ENCODE peak calls at places on chromosomes 12 and 14, in eight cellular contexts. P is breast epithelium; K is activated CD4-positive, CD25-positive, alpha-beta regulatory T cell treated with anti-CD3 and anti-CD28 coated beads, Interleukin-2, amount 50 U/mL, for 72 hours; W is GM12892; Z is ovary; X is NCI-H460; O is CD8-positive, alpha-beta memory T cell; F is ACHN. D is an unnamed sample.

GRCh38 chr12:32516230-32516629 is 116.9 kb downstream of the FGD4 start:
- DNase-seq in P (no peak), K (no peak), W (no peak), Z (no peak), X (no peak), O (no peak), F (no peak), D (no peak)

GRCh38 chr12:122471324-122472226 is 29.2 kb downstream of the ZCCHC8 start:
- DNase-seq in P (no peak), K (no peak), W (no peak), Z (no peak), X (peak), O (peak), F (peak), D (no peak)

GRCh38 chr12:71800177-71800576 is 39.4 kb upstream of the TBC1D15 start:
- DNase-seq in P (no peak), K (no peak), W (no peak), Z (no peak), X (no peak), O (no peak), F (no peak), D (no peak)

GRCh38 chr14:37992489-37992888 is 215.2 kb upstream of the SSTR1 start:
- DNase-seq in P (no peak), K (no peak), W (no peak), Z (no peak), X (no peak), O (no peak), F (no peak), D (no peak)

GRCh38 chr14:26448181-26448855 is 149.5 kb downstream of the NOVA1 start:
- DNase-seq in P (no peak), K (no peak), W (no peak), Z (no peak), X (no peak), O (no peak), F (no peak), D (no peak)

GRCh38 chr14:71328183-71328582 is 420.9 kb downstream of the PCNX1 start:
- DNase-seq in P (no peak), K (no peak), W (no peak), Z (no peak), X (no peak), O (no peak), F (no peak), D (no peak)

GRCh38 chr14:66015046-66015780 is 471.0 kb upstream of the CCDC196 start:
- DNase-seq in P (no peak), K (no peak), W (no peak), Z (no peak), X (no peak), O (no peak), F (no peak), D (no peak)

GRCh38 chr12:21891763-21892217 is 49.4 kb downstream of the ABCC9 start:
- DNase-seq in P (no peak), K (no peak), W (no peak), Z (peak), X (no peak), O (no peak), F (no peak), D (peak)

GRCh38 chr12:15534322-15534721 is 212.0 kb downstream of the PTPRO start:
- DNase-seq in P (no peak), K (no peak), W (no peak), Z (no peak), X (no peak), O (peak), F (peak), D (no peak)

GRCh38 chr14:60250318-60251035 is 1.5 kb downstream of the PPM1A start:
- DNase-seq in P (no peak), K (no peak), W (no peak), Z (no peak), X (no peak), O (no peak), F (peak), D (no peak)

GRCh38 chr12:109109756-109110350 is 6.5 kb upstream of the ACACB start:
- DNase-seq in P (no peak), K (no peak), W (no peak), Z (no peak), X (no peak), O (no peak), F (no peak), D (no peak)

GRCh38 chr12:12717586-12718381 is 616 bp downstream of the CDKN1B start:
- DNase-seq in P (no peak), K (peak), W (no peak), Z (peak), X (no peak), O (peak), F (peak), D (peak)

GRCh38 chr12:1668833-1669543 is 21.9 kb upstream of the ADIPOR2 start:
- DNase-seq in P (no peak), K (no peak), W (no peak), Z (peak), X (no peak), O (no peak), F (no peak), D (peak)

GRCh38 chr12:47107926-47108325 is 28.2 kb upstream of the AMIGO2 start:
- DNase-seq in P (no peak), K (no peak), W (no peak), Z (no peak), X (no peak), O (no peak), F (no peak), D (no peak)

GRCh38 chr12:64672925-64673409 is 62.7 kb downstream of the RASSF3 start:
- DNase-seq in P (no peak), K (no peak), W (no peak), Z (peak), X (peak), O (peak), F (peak), D (peak)

GRCh38 chr14:90383731-90384542 is 12.9 kb upstream of the CALM1 start:
- DNase-seq in P (peak), K (peak), W (peak), Z (peak), X (no peak), O (peak), F (peak), D (peak)

GRCh38 chr12:30330565-30330964 is 365.1 kb downstream of the IPO8 start:
- DNase-seq in P (no peak), K (no peak), W (no peak), Z (no peak), X (no peak), O (no peak), F (no peak), D (no peak)

GRCh38 chr12:86613306-86613705 is 357.1 kb upstream of the MGAT4C start:
- DNase-seq in P (no peak), K (no peak), W (no peak), Z (no peak), X (peak), O (no peak), F (no peak), D (no peak)

GRCh38 chr14:97776890-97777564 is 979.8 kb downstream of the VRK1 start:
- DNase-seq in P (no peak), K (no peak), W (no peak), Z (no peak), X (no peak), O (no peak), F (no peak), D (no peak)

GRCh38 chr12:89390802-89391673 is 38.7 kb upstream of the DUSP6 start:
- DNase-seq in P (no peak), K (no peak), W (no peak), Z (no peak), X (no peak), O (no peak), F (no peak), D (no peak)

GRCh38 chr14:50667491-50668007 is 557 bp downstream of the SAV1 start:
- DNase-seq in P (peak), K (no peak), W (peak), Z (peak), X (no peak), O (peak), F (no peak), D (no peak)

GRCh38 chr12:76008438-76008837 is 23.1 kb downstream of the PHLDA1 start:
- DNase-seq in P (no peak), K (no peak), W (no peak), Z (no peak), X (no peak), O (no peak), F (no peak), D (no peak)

GRCh38 chr12:16658699-16659098 is 52.7 kb upstream of the LMO3 start:
- DNase-seq in P (no peak), K (no peak), W (no peak), Z (no peak), X (no peak), O (no peak), F (no peak), D (no peak)